ENCODE peak calls at places on chromosome 1, in six cellular contexts. Q is fibroblast of pulmonary artery, R is astrocyte of the spinal cord, M is heart right ventricle, B is uterus, P is mucosa of descending colon. S is an unnamed sample.

GRCh38 chr1:47527653-47528272 is 89.9 kb downstream of the FOXD2 start:
- DNase-seq in M (no peak), R (no peak), Q (no peak), P (peak; percentile 87), B (no peak), S (no peak)

GRCh38 chr1:76121850-76122249 is 47.3 kb downstream of the ST6GALNAC3 start:
- DNase-seq in B (no peak), R (no peak), P (no peak), Q (no peak), M (peak; percentile 18), S (no peak)

GRCh38 chr1:248857201-248857600 is 1.7 kb downstream of the ZNF692 start:
- DNase-seq in B (no peak), P (no peak), Q (no peak), M (no peak), R (no peak), S (no peak)

GRCh38 chr1:185603158-185603557 is 131.0 kb upstream of the HMCN1 start:
- DNase-seq in R (no peak), Q (no peak), P (no peak), B (no peak), M (no peak), S (no peak)

GRCh38 chr1:94552071-94552586 is 10.6 kb upstream of the F3 start:
- DNase-seq in R (no peak), Q (no peak), B (no peak), P (no peak), M (no peak), S (no peak)

GRCh38 chr1:173900427-173900826 is 16.7 kb downstream of the SERPINC1 start:
- DNase-seq in M (no peak), B (no peak), P (no peak), R (no peak), Q (no peak), S (no peak)

GRCh38 chr1:238552271-238552670 is 661.5 kb upstream of the ZP4 start:
- DNase-seq in Q (no peak), B (no peak), P (no peak), R (no peak), M (no peak), S (peak; percentile 11)

GRCh38 chr1:147168626-147169058 is 3.6 kb downstream of the PRKAB2 start:
- DNase-seq in B (no peak), Q (peak; percentile 53), P (peak; percentile 89), M (no peak), R (peak; percentile 34), S (peak; percentile 57)

GRCh38 chr1:9250336-9250585 is 15.7 kb downstream of the H6PD start:
- DNase-seq in P (no peak), M (no peak), Q (peak; percentile 62), B (no peak), R (no peak), S (no peak)

GRCh38 chr1:93448983-93449805 is 1.3 kb downstream of the FNBP1L start:
- DNase-seq in R (peak; percentile 41), Q (peak; percentile 67), B (no peak), M (no peak), P (peak; percentile 76), S (peak; percentile 55)

GRCh38 chr1:11707621-11708276 is 16.2 kb downstream of the DRAXIN start:
- DNase-seq in R (no peak), M (peak; percentile 82), B (no peak), Q (no peak), P (peak; percentile 52), S (no peak)

GRCh38 chr1:40980453-40981121 is 1.1 kb downstream of the CTPS1 start:
- DNase-seq in M (no peak), B (peak; percentile 33), Q (no peak), R (peak; percentile 22), P (peak; percentile 16), S (peak; percentile 16)

GRCh38 chr1:116717318-116717717 is 36.9 kb upstream of the CD2 start:
- DNase-seq in R (no peak), B (no peak), P (no peak), Q (no peak), M (no peak), S (no peak)

GRCh38 chr1:41599912-41600311 is 115.4 kb upstream of the EDN2 start:
- DNase-seq in R (peak; percentile 35), Q (peak; percentile 51), B (no peak), M (no peak), P (no peak), S (peak; percentile 45)

GRCh38 chr1:171995573-171995972 is 154.3 kb downstream of the DNM3 start:
- DNase-seq in R (no peak), P (no peak), M (no peak), Q (no peak), B (no peak), S (no peak)

GRCh38 chr1:5745776-5746610 is 246.2 kb downstream of the NPHP4 start:
- DNase-seq in R (peak; percentile 30), M (peak; percentile 44), P (peak; percentile 67), Q (peak; percentile 66), B (peak; percentile 30), S (peak; percentile 25)

GRCh38 chr1:220879509-220880366 is 495 bp downstream of the HLX start:
- DNase-seq in P (peak; percentile 34), M (peak; percentile 43), B (peak; percentile 49), R (peak; percentile 37), Q (peak; percentile 47), S (peak; percentile 45)

GRCh38 chr1:45004281-45004920 is 6.7 kb downstream of the HECTD3 start:
- DNase-seq in P (no peak), B (no peak), M (no peak), R (no peak), Q (no peak), S (no peak)

GRCh38 chr1:231139125-231139649 is 22.7 kb upstream of the TRIM67 start:
- DNase-seq in R (peak; percentile 92), Q (peak; percentile 90), B (no peak), M (no peak), P (no peak), S (peak; percentile 92)

GRCh38 chr1:153387785-153388184 is 3.1 kb downstream of the S100A8 start:
- DNase-seq in R (no peak), M (no peak), B (no peak), P (no peak), Q (no peak), S (no peak)

GRCh38 chr1:185442065-185442464 is 125.0 kb upstream of the IVNS1ABP start:
- DNase-seq in Q (peak; percentile 24), M (no peak), B (no peak), P (no peak), R (no peak), S (peak; percentile 32)

GRCh38 chr1:1836119-1836518 is 54.8 kb downstream of the GNB1 start:
- DNase-seq in P (no peak), Q (no peak), B (no peak), M (no peak), R (no peak), S (no peak)

GRCh38 chr1:1833456-1833855 is 55.2 kb upstream of the NADK start:
- DNase-seq in B (no peak), P (no peak), Q (no peak), R (no peak), M (no peak), S (no peak)

GRCh38 chr1:1832820-1833219 is 54.5 kb upstream of the NADK start:
- DNase-seq in R (no peak), M (no peak), B (no peak), P (no peak), Q (no peak), S (no peak)

GRCh38 chr1:1833916-1834325 is 55.7 kb upstream of the NADK start:
- DNase-seq in P (no peak), Q (no peak), R (peak; percentile 43), M (no peak), B (no peak), S (no peak)

DNA sequence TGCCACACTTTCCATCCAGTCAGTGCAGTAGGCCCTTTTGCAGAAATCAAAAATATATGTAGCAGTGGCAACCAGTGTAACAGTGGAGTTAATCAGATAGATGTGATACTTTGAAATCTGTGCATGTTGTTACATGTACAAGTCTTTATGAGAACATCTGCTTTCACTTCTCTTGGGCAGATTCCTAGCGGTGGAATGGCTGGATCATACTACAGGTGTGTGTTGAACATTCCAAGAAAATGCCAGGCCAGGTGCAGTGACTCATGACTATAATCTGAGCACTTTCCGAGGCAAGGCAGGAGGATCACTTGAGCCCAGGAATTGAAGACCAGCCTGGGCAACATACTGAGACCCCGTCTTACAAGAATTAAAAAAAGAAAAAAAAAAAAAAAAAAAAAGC is 55.3 kb downstream of the GNB1 start:
- DNase-seq in B (no peak), Q (no peak), P (no peak), M (no peak), R (no peak), S (no peak)
- H3K4me3 ChIP-seq in B (no peak overlapping the region), Q (no peak overlapping the region), P (no peak overlapping the region), M (no peak overlapping the region), R (no peak overlapping the region), S (no peak overlapping the region)

DNA sequence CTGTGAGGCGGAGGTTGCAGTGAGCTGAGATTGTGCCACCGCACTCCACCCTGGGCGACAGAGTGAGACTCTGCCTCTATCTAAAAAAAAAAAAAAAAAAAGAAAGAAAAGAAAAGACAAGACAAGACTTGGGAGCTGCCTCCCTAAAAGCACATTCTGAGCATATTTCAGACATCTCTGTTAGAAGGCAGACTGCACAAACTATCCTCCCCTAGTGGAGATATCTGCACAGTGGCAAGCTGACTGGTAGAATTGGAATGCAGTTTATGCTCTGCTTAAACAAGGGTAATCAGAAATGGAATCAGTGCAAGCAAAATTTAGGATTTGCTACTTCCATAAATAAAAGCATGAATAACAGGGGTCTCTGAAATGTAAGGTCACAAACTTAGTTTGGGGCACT is 31.8 kb downstream of the GNG4 start:
- DNase-seq in B (no peak), M (no peak), Q (peak; percentile 60), R (peak; percentile 22), P (no peak), S (peak; percentile 60)
- TF ChIP-seq CTCF in B (no peak), M (no peak), Q (peak; percentile 52), R (peak; percentile 49), P (no peak), S (peak; percentile 59)

GRCh38 chr1:209805341-209805781 is 581 bp downstream of the IRF6 start:
- DNase-seq in B (no peak), P (peak; percentile 58), Q (no peak), R (no peak), M (no peak), S (no peak)

GRCh38 chr1:209807509-209807908 is 1.6 kb upstream of the IRF6 start:
- DNase-seq in R (no peak), Q (no peak), P (no peak), B (no peak), M (no peak), S (no peak)

GRCh38 chr1:209803568-209803967 is 2.4 kb downstream of the IRF6 start:
- DNase-seq in P (no peak), R (no peak), B (no peak), Q (no peak), M (no peak), S (no peak)

GRCh38 chr1:209808059-209808494 is 2.1 kb upstream of the IRF6 start:
- DNase-seq in M (peak; percentile 80), P (peak; percentile 67), Q (peak; percentile 97), B (no peak), R (peak; percentile 93), S (peak; percentile 93)

GRCh38 chr1:209805875-209806760 is at the start of gene IRF6:
- DNase-seq in R (peak; percentile 62), Q (peak; percentile 72), P (peak; percentile 98), B (peak; percentile 54), M (peak; percentile 64), S (peak; percentile 59)
- H3K4me3 ChIP-seq in R (peak within 1 kb of the TSS; percentile 34), Q (peak within 1 kb of the TSS; percentile 44), P (peak within 1 kb of the TSS; percentile 62), B (no peak within 1 kb of the TSS), M (no peak within 1 kb of the TSS), S (peak within 1 kb of the TSS; percentile 53)

DNA sequence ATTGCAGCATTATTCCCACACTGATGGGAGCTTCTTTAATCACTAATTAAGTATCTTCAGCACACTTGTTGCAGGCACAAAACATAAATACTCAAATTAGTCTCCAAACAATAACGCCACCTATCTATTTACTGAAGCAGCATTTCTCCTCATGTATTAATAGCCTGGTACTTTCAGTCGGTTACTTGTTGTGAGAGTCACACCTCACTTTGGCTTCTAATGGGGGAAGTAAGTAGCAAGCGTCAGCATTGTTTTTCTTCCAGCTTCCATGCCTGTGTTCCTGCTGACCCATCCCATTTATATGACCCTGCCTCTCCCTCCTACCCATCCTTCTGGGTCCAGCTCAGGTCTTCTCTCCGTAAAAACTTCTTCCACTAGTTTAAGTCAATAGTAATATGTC is 31.9 kb upstream of the DENND1B start:
- DNase-seq in B (no peak), P (no peak), R (no peak), M (no peak), Q (no peak), S (no peak)
- TF ChIP-seq CTCF in B (no peak), P (no peak), R (no peak), M (no peak), Q (no peak), S (no peak)